ENCODE peak calls at places on chromosomes 6 and 20, in nine cellular contexts. One of them, this sample, is unnamed.
A peak's percentile ranks its signal among the peaks of the same experiment; 100 is the strongest.

GRCh38 chr6:153564803-153565202 is 433.7 kb upstream of the RGS17 start:
- DNase-seq in MM.1S: no peak
- DNase-seq in lower lobe of right lung: no peak
- DNase-seq in stomach: no peak
- DNase-seq in testis: no peak
- DNase-seq in CD8-positive, alpha-beta T cell: no peak
- DNase-seq in BJ: no peak
- DNase-seq in heart right ventricle: no peak
- DNase-seq in brain microvascular endothelial cell: peak; percentile 5
- DNase-seq in this sample: no peak

GRCh38 chr6:24408719-24409410 is 6.1 kb downstream of the MRS2 start:
- DNase-seq in MM.1S: no peak
- DNase-seq in lower lobe of right lung: no peak
- DNase-seq in stomach: no peak
- DNase-seq in testis: no peak
- DNase-seq in CD8-positive, alpha-beta T cell: no peak
- DNase-seq in BJ: no peak
- DNase-seq in heart right ventricle: no peak
- DNase-seq in brain microvascular endothelial cell: no peak
- DNase-seq in this sample: no peak

GRCh38 chr6:127907960-127908640 is 7.2 kb upstream of the THEMIS start:
- DNase-seq in MM.1S: no peak
- DNase-seq in lower lobe of right lung: no peak
- DNase-seq in stomach: no peak
- DNase-seq in testis: no peak
- DNase-seq in CD8-positive, alpha-beta T cell: no peak
- DNase-seq in BJ: no peak
- DNase-seq in heart right ventricle: no peak
- DNase-seq in brain microvascular endothelial cell: no peak
- DNase-seq in this sample: no peak

GRCh38 chr6:16322666-16323312 is 84.4 kb downstream of the GMPR start:
- DNase-seq in MM.1S: peak; percentile 94
- DNase-seq in lower lobe of right lung: no peak
- DNase-seq in stomach: peak; percentile 49
- DNase-seq in testis: peak; percentile 79
- DNase-seq in CD8-positive, alpha-beta T cell: peak; percentile 56
- DNase-seq in BJ: peak; percentile 76
- DNase-seq in heart right ventricle: peak; percentile 49
- DNase-seq in brain microvascular endothelial cell: peak; percentile 90
- DNase-seq in this sample: no peak

GRCh38 chr6:56359201-56359899 is 112.0 kb upstream of the COL21A1 start:
- DNase-seq in MM.1S: peak; percentile 55
- DNase-seq in lower lobe of right lung: no peak
- DNase-seq in stomach: peak; percentile 70
- DNase-seq in testis: peak; percentile 86
- DNase-seq in CD8-positive, alpha-beta T cell: peak; percentile 9
- DNase-seq in BJ: no peak
- DNase-seq in heart right ventricle: no peak
- DNase-seq in brain microvascular endothelial cell: peak; percentile 72
- DNase-seq in this sample: no peak

GRCh38 chr20:48901326-48901725 is 20.2 kb upstream of the ARFGEF2 start:
- DNase-seq in MM.1S: no peak
- DNase-seq in lower lobe of right lung: peak; percentile 58
- DNase-seq in stomach: no peak
- DNase-seq in testis: no peak
- DNase-seq in CD8-positive, alpha-beta T cell: no peak
- DNase-seq in BJ: no peak
- DNase-seq in heart right ventricle: no peak
- DNase-seq in brain microvascular endothelial cell: no peak
- DNase-seq in this sample: no peak

GRCh38 chr20:52490715-52491430 is 299.3 kb upstream of the ZFP64 start:
- DNase-seq in MM.1S: no peak
- DNase-seq in lower lobe of right lung: no peak
- DNase-seq in stomach: no peak
- DNase-seq in testis: no peak
- DNase-seq in CD8-positive, alpha-beta T cell: no peak
- DNase-seq in BJ: peak; percentile 83
- DNase-seq in heart right ventricle: no peak
- DNase-seq in brain microvascular endothelial cell: peak; percentile 41
- DNase-seq in this sample: peak; percentile 94

GRCh38 chr6:21414065-21414464 is 179.5 kb upstream of the SOX4 start:
- DNase-seq in MM.1S: no peak
- DNase-seq in lower lobe of right lung: no peak
- DNase-seq in stomach: no peak
- DNase-seq in testis: no peak
- DNase-seq in CD8-positive, alpha-beta T cell: no peak
- DNase-seq in BJ: no peak
- DNase-seq in heart right ventricle: no peak
- DNase-seq in brain microvascular endothelial cell: no peak
- DNase-seq in this sample: no peak

GRCh38 chr6:167573461-167574215 is 248.8 kb downstream of the TTLL2 start:
- DNase-seq in MM.1S: peak; percentile 7
- DNase-seq in lower lobe of right lung: no peak
- DNase-seq in stomach: no peak
- DNase-seq in testis: peak; percentile 52
- DNase-seq in CD8-positive, alpha-beta T cell: no peak
- DNase-seq in BJ: no peak
- DNase-seq in heart right ventricle: no peak
- DNase-seq in brain microvascular endothelial cell: no peak
- DNase-seq in this sample: no peak

GRCh38 chr6:25777031-25777430 is 22.5 kb downstream of the SLC17A4 start:
- DNase-seq in MM.1S: no peak
- DNase-seq in lower lobe of right lung: no peak
- DNase-seq in stomach: no peak
- DNase-seq in testis: no peak
- DNase-seq in CD8-positive, alpha-beta T cell: no peak
- DNase-seq in BJ: no peak
- DNase-seq in heart right ventricle: no peak
- DNase-seq in brain microvascular endothelial cell: no peak
- DNase-seq in this sample: no peak

GRCh38 chr20:10580700-10581099 is 93.1 kb downstream of the JAG1 start:
- DNase-seq in MM.1S: no peak
- DNase-seq in lower lobe of right lung: no peak
- DNase-seq in stomach: no peak
- DNase-seq in testis: no peak
- DNase-seq in CD8-positive, alpha-beta T cell: no peak
- DNase-seq in BJ: no peak
- DNase-seq in heart right ventricle: no peak
- DNase-seq in brain microvascular endothelial cell: no peak
- DNase-seq in this sample: no peak

GRCh38 chr20:46152824-46153586 is 34.9 kb downstream of the CD40 start:
- DNase-seq in MM.1S: no peak
- DNase-seq in lower lobe of right lung: no peak
- DNase-seq in stomach: no peak
- DNase-seq in testis: no peak
- DNase-seq in CD8-positive, alpha-beta T cell: no peak
- DNase-seq in BJ: no peak
- DNase-seq in heart right ventricle: no peak
- DNase-seq in brain microvascular endothelial cell: no peak
- DNase-seq in this sample: no peak

GRCh38 chr6:22366214-22366613 is 69.4 kb upstream of the PRL start:
- DNase-seq in MM.1S: no peak
- DNase-seq in lower lobe of right lung: no peak
- DNase-seq in stomach: no peak
- DNase-seq in testis: no peak
- DNase-seq in CD8-positive, alpha-beta T cell: no peak
- DNase-seq in BJ: no peak
- DNase-seq in heart right ventricle: no peak
- DNase-seq in brain microvascular endothelial cell: no peak
- DNase-seq in this sample: no peak

GRCh38 chr20:38782275-38782674 is 23.2 kb upstream of the PPP1R16B start:
- DNase-seq in MM.1S: no peak
- DNase-seq in lower lobe of right lung: no peak
- DNase-seq in stomach: no peak
- DNase-seq in testis: no peak
- DNase-seq in CD8-positive, alpha-beta T cell: no peak
- DNase-seq in BJ: no peak
- DNase-seq in heart right ventricle: no peak
- DNase-seq in brain microvascular endothelial cell: no peak
- DNase-seq in this sample: no peak

GRCh38 chr20:32858189-32858588 is 534 bp upstream of the EFCAB8 start:
- DNase-seq in MM.1S: no peak
- DNase-seq in lower lobe of right lung: no peak
- DNase-seq in stomach: no peak
- DNase-seq in testis: no peak
- DNase-seq in CD8-positive, alpha-beta T cell: no peak
- DNase-seq in BJ: no peak
- DNase-seq in heart right ventricle: no peak
- DNase-seq in brain microvascular endothelial cell: no peak
- DNase-seq in this sample: no peak

GRCh38 chr20:25372584-25373336 is 17.9 kb downstream of the ABHD12 start:
- DNase-seq in MM.1S: no peak
- DNase-seq in lower lobe of right lung: no peak
- DNase-seq in stomach: no peak
- DNase-seq in testis: no peak
- DNase-seq in CD8-positive, alpha-beta T cell: no peak
- DNase-seq in BJ: peak; percentile 76
- DNase-seq in heart right ventricle: no peak
- DNase-seq in brain microvascular endothelial cell: peak; percentile 95
- DNase-seq in this sample: no peak

GRCh38 chr6:152441892-152442291 is 195.3 kb downstream of the SYNE1 start:
- DNase-seq in MM.1S: no peak
- DNase-seq in lower lobe of right lung: no peak
- DNase-seq in stomach: no peak
- DNase-seq in testis: peak; percentile 61
- DNase-seq in CD8-positive, alpha-beta T cell: no peak
- DNase-seq in BJ: no peak
- DNase-seq in heart right ventricle: no peak
- DNase-seq in brain microvascular endothelial cell: no peak
- DNase-seq in this sample: no peak

GRCh38 chr6:53410508-53411258 is 61.9 kb upstream of the ELOVL5 start:
- DNase-seq in MM.1S: peak; percentile 59
- DNase-seq in lower lobe of right lung: peak; percentile 65
- DNase-seq in stomach: peak; percentile 33
- DNase-seq in testis: peak; percentile 41
- DNase-seq in CD8-positive, alpha-beta T cell: peak; percentile 45
- DNase-seq in BJ: no peak
- DNase-seq in heart right ventricle: peak; percentile 36
- DNase-seq in brain microvascular endothelial cell: peak; percentile 32
- DNase-seq in this sample: no peak
- TF ChIP-seq CTCF in MM.1S: peak; percentile 92
- TF ChIP-seq CTCF in lower lobe of right lung: peak; percentile 75
- TF ChIP-seq CTCF in stomach: peak; percentile 55
- TF ChIP-seq CTCF in testis: peak; percentile 30
- TF ChIP-seq CTCF in CD8-positive, alpha-beta T cell: peak; percentile 85
- TF ChIP-seq CTCF in BJ: peak; percentile 60
- TF ChIP-seq CTCF in heart right ventricle: peak; percentile 75
- TF ChIP-seq CTCF in brain microvascular endothelial cell: peak; percentile 79
- TF ChIP-seq CTCF in this sample: peak; percentile 46

GRCh38 chr6:136174510-136174909 is 75.6 kb downstream of the MTFR2 start:
- DNase-seq in MM.1S: no peak
- DNase-seq in lower lobe of right lung: no peak
- DNase-seq in stomach: no peak
- DNase-seq in testis: no peak
- DNase-seq in CD8-positive, alpha-beta T cell: no peak
- DNase-seq in BJ: no peak
- DNase-seq in heart right ventricle: no peak
- DNase-seq in brain microvascular endothelial cell: peak; percentile 25
- DNase-seq in this sample: no peak
- H3K4me3 ChIP-seq in MM.1S: no peak overlapping the region
- H3K4me3 ChIP-seq in lower lobe of right lung: no peak overlapping the region
- H3K4me3 ChIP-seq in stomach: no peak overlapping the region
- H3K4me3 ChIP-seq in testis: no peak overlapping the region
- H3K4me3 ChIP-seq in CD8-positive, alpha-beta T cell: no peak overlapping the region
- H3K4me3 ChIP-seq in BJ: no peak overlapping the region
- H3K4me3 ChIP-seq in heart right ventricle: no peak overlapping the region
- H3K4me3 ChIP-seq in brain microvascular endothelial cell: no peak overlapping the region
- H3K4me3 ChIP-seq in this sample: no peak overlapping the region

GRCh38 chr20:62886709-62887058 is 25.1 kb upstream of the TCFL5 start:
- DNase-seq in MM.1S: no peak
- DNase-seq in lower lobe of right lung: no peak
- DNase-seq in stomach: no peak
- DNase-seq in testis: no peak
- DNase-seq in CD8-positive, alpha-beta T cell: no peak
- DNase-seq in BJ: no peak
- DNase-seq in heart right ventricle: no peak
- DNase-seq in brain microvascular endothelial cell: no peak
- DNase-seq in this sample: no peak

GRCh38 chr20:62888910-62889309 is 27.3 kb upstream of the TCFL5 start:
- DNase-seq in MM.1S: no peak
- DNase-seq in lower lobe of right lung: no peak
- DNase-seq in stomach: no peak
- DNase-seq in testis: no peak
- DNase-seq in CD8-positive, alpha-beta T cell: no peak
- DNase-seq in BJ: no peak
- DNase-seq in heart right ventricle: no peak
- DNase-seq in brain microvascular endothelial cell: no peak
- DNase-seq in this sample: no peak

GRCh38 chr20:62888406-62888805 is 26.8 kb upstream of the TCFL5 start:
- DNase-seq in MM.1S: no peak
- DNase-seq in lower lobe of right lung: peak; percentile 28
- DNase-seq in stomach: no peak
- DNase-seq in testis: no peak
- DNase-seq in CD8-positive, alpha-beta T cell: no peak
- DNase-seq in BJ: no peak
- DNase-seq in heart right ventricle: no peak
- DNase-seq in brain microvascular endothelial cell: no peak
- DNase-seq in this sample: no peak

GRCh38 chr20:62887147-62887859 is 25.7 kb upstream of the TCFL5 start:
- DNase-seq in MM.1S: no peak
- DNase-seq in lower lobe of right lung: no peak
- DNase-seq in stomach: peak; percentile 67
- DNase-seq in testis: peak; percentile 50
- DNase-seq in CD8-positive, alpha-beta T cell: peak; percentile 27
- DNase-seq in BJ: peak; percentile 24
- DNase-seq in heart right ventricle: peak; percentile 52
- DNase-seq in brain microvascular endothelial cell: peak; percentile 96
- DNase-seq in this sample: no peak

GRCh38 chr20:62887860-62888239 is 26.2 kb upstream of the TCFL5 start:
- DNase-seq in MM.1S: no peak
- DNase-seq in lower lobe of right lung: peak; percentile 14
- DNase-seq in stomach: no peak
- DNase-seq in testis: no peak
- DNase-seq in CD8-positive, alpha-beta T cell: no peak
- DNase-seq in BJ: no peak
- DNase-seq in heart right ventricle: no peak
- DNase-seq in brain microvascular endothelial cell: no peak
- DNase-seq in this sample: no peak
- H3K36me3 ChIP-seq in MM.1S: peaks cover 3% of the 10 kb centered on the region
- H3K36me3 ChIP-seq in lower lobe of right lung: peaks cover 70% of the 10 kb centered on the region
- H3K36me3 ChIP-seq in stomach: peaks cover 58% of the 10 kb centered on the region
- H3K36me3 ChIP-seq in testis: no peaks in the 10 kb centered on the region
- H3K36me3 ChIP-seq in CD8-positive, alpha-beta T cell: peaks cover 42% of the 10 kb centered on the region
- H3K36me3 ChIP-seq in BJ: peaks cover 36% of the 10 kb centered on the region
- H3K36me3 ChIP-seq in heart right ventricle: peaks cover 12% of the 10 kb centered on the region
- H3K36me3 ChIP-seq in brain microvascular endothelial cell: peaks cover 53% of the 10 kb centered on the region
- H3K36me3 ChIP-seq in this sample: peaks cover 6% of the 10 kb centered on the region

GRCh38 chr6:87241304-87241703 is 81.1 kb upstream of the SMIM8 start:
- DNase-seq in MM.1S: no peak
- DNase-seq in lower lobe of right lung: no peak
- DNase-seq in stomach: no peak
- DNase-seq in testis: no peak
- DNase-seq in CD8-positive, alpha-beta T cell: no peak
- DNase-seq in BJ: no peak
- DNase-seq in heart right ventricle: no peak
- DNase-seq in brain microvascular endothelial cell: no peak
- DNase-seq in this sample: no peak

DNA sequence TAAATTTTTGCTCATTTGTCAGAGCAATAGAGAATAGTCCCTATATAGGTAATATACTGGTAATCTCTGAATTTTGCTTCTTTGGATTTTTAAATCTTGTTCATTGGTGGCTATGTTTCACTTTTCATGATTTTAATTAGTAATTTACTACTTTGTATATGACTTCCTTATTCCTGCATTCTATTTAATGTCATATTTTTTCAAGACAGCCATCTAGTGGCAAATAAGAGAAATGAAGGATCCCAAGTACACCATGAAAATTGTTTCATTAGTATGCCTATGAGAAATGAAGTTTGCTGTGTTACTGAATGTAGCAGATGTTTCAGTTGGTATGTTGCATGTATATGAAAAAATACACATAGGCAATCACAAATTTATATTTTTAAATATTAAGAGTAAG is 82.4 kb downstream of the ZNF292 start:
- DNase-seq in MM.1S: no peak
- DNase-seq in lower lobe of right lung: no peak
- DNase-seq in stomach: no peak
- DNase-seq in testis: no peak
- DNase-seq in CD8-positive, alpha-beta T cell: no peak
- DNase-seq in BJ: peak; percentile 4
- DNase-seq in heart right ventricle: no peak
- DNase-seq in brain microvascular endothelial cell: no peak
- DNase-seq in this sample: no peak
- TF ChIP-seq CTCF in MM.1S: peak; percentile 57
- TF ChIP-seq CTCF in lower lobe of right lung: peak; percentile 63
- TF ChIP-seq CTCF in stomach: peak; percentile 45
- TF ChIP-seq CTCF in testis: peak; percentile 67
- TF ChIP-seq CTCF in CD8-positive, alpha-beta T cell: peak; percentile 75
- TF ChIP-seq CTCF in BJ: peak; percentile 55
- TF ChIP-seq CTCF in heart right ventricle: peak; percentile 68
- TF ChIP-seq CTCF in brain microvascular endothelial cell: peak; percentile 30
- TF ChIP-seq CTCF in this sample: peak; percentile 34